ENCODE peak calls at places on chromosomes 12 and 14, in five cellular contexts. X is NCI-H1105, Q is fibroblast of mammary gland, H is upper lobe of right lung, N is WERI-Rb-1. R is an unnamed sample.

GRCh38 chr12:12081836-12082497 is 11.2 kb downstream of the BCL2L14 start:
- DNase-seq in X (no peak), Q (peak; percentile 66), H (no peak), N (peak; percentile 30), R (no peak)

GRCh38 chr12:76033116-76034001 is 1.8 kb upstream of the PHLDA1 start:
- DNase-seq in X (no peak), Q (peak; percentile 52), H (no peak), N (no peak), R (no peak)

GRCh38 chr12:132061641-132062430 is 82.3 kb downstream of the DDX51 start:
- DNase-seq in X (no peak), Q (no peak), H (peak; percentile 62), N (no peak), R (no peak)

GRCh38 chr14:98947911-98948595 is 323.9 kb downstream of the BCL11B start:
- DNase-seq in X (no peak), Q (no peak), H (no peak), N (no peak), R (peak; percentile 48)

GRCh38 chr12:47818701-47819543 is 781 bp downstream of the HDAC7 start:
- DNase-seq in X (peak; percentile 18), Q (no peak), H (peak; percentile 91), N (peak; percentile 56), R (peak; percentile 85)

GRCh38 chr14:88039197-88039596 is 34.3 kb downstream of the GPR65 start:
- DNase-seq in X (no peak), Q (no peak), H (no peak), N (no peak), R (no peak)

GRCh38 chr12:112243255-112243965 is 118.0 kb downstream of the TRAFD1 start:
- DNase-seq in X (no peak), Q (no peak), H (no peak), N (no peak), R (no peak)

GRCh38 chr14:23185046-23185445 is 1.6 kb upstream of the SLC7A8 start:
- DNase-seq in X (no peak), Q (peak; percentile 46), H (no peak), N (no peak), R (no peak)

GRCh38 chr14:31362746-31363145 is 57.6 kb downstream of the HEATR5A start:
- DNase-seq in X (no peak), Q (no peak), H (no peak), N (no peak), R (no peak)

GRCh38 chr14:52068741-52069616 is at the start of gene NID2:
- DNase-seq in X (peak; percentile 11), Q (peak; percentile 95), H (peak; percentile 71), N (peak; percentile 23), R (peak; percentile 97)

GRCh38 chr14:103527408-103528157 is 1.4 kb upstream of the TRMT61A start:
- DNase-seq in X (no peak), Q (peak; percentile 82), H (no peak), N (no peak), R (no peak)

GRCh38 chr12:96810057-96810456 is 97.0 kb upstream of the NEDD1 start:
- DNase-seq in X (no peak), Q (no peak), H (no peak), N (no peak), R (no peak)

GRCh38 chr14:24237463-24237955 is 4.8 kb downstream of the GMPR2 start:
- DNase-seq in X (no peak), Q (peak; percentile 31), H (no peak), N (no peak), R (no peak)

GRCh38 chr14:72715910-72716268 is 178.0 kb downstream of the DPF3 start:
- DNase-seq in X (no peak), Q (no peak), H (no peak), N (no peak), R (peak; percentile 37)

GRCh38 chr14:54652890-54653201 is 85.9 kb downstream of the SAMD4A start:
- DNase-seq in X (no peak), Q (no peak), H (no peak), N (no peak), R (no peak)

GRCh38 chr14:93536945-93537344 is 106.2 kb downstream of the UNC79 start:
- DNase-seq in X (no peak), Q (peak; percentile 31), H (no peak), N (peak; percentile 44), R (no peak)

GRCh38 chr14:85079842-85080741 is 449.9 kb upstream of the FLRT2 start:
- DNase-seq in X (no peak), Q (no peak), H (no peak), N (no peak), R (no peak)

GRCh38 chr12:42477931-42478330 is 111.6 kb downstream of the PRICKLE1 start:
- DNase-seq in X (no peak), Q (peak; percentile 16), H (no peak), N (no peak), R (no peak)

GRCh38 chr12:116656371-116656770 is 81.5 kb downstream of the SPRING1 start:
- DNase-seq in X (no peak), Q (peak; percentile 74), H (no peak), N (no peak), R (no peak)

R was measured in sigmoid colon.